ENCODE peak calls at places on chromosomes 7 and 10, in four cellular contexts. One of them, this sample, is unnamed.

GRCh38 chr10:63005246-63005645 is 127.9 kb upstream of the NRBF2 start:
- DNase-seq in lower lobe of right lung: no peak
- DNase-seq in omental fat pad: no peak
- DNase-seq in type B pancreatic cell: no peak
- DNase-seq in this sample: no peak

GRCh38 chr7:147079083-147079482 is 962.5 kb downstream of the CNTNAP2 start:
- DNase-seq in omental fat pad: no peak
- DNase-seq in lower lobe of right lung: no peak
- DNase-seq in type B pancreatic cell: no peak
- DNase-seq in this sample: no peak

GRCh38 chr10:33143160-33143728 is 185.2 kb upstream of the ITGB1 start:
- DNase-seq in type B pancreatic cell: no peak
- DNase-seq in lower lobe of right lung: no peak
- DNase-seq in omental fat pad: no peak
- DNase-seq in this sample: no peak

GRCh38 chr7:106057962-106058901 is 53.9 kb downstream of the SYPL1 start:
- DNase-seq in type B pancreatic cell: no peak
- DNase-seq in omental fat pad: no peak
- DNase-seq in lower lobe of right lung: peak
- DNase-seq in this sample: no peak

GRCh38 chr10:112532053-112532658 is 85.1 kb downstream of the VTI1A start:
- DNase-seq in type B pancreatic cell: no peak
- DNase-seq in lower lobe of right lung: no peak
- DNase-seq in omental fat pad: no peak
- DNase-seq in this sample: no peak

GRCh38 chr7:140673063-140673769 is 471 bp downstream of the ADCK2 start:
- DNase-seq in lower lobe of right lung: peak
- DNase-seq in type B pancreatic cell: no peak
- DNase-seq in omental fat pad: no peak
- DNase-seq in this sample: no peak

GRCh38 chr10:80275756-80276155 is 13.7 kb downstream of the MAT1A start:
- DNase-seq in type B pancreatic cell: no peak
- DNase-seq in lower lobe of right lung: no peak
- DNase-seq in omental fat pad: no peak
- DNase-seq in this sample: no peak

GRCh38 chr10:47401874-47402645 is 18.0 kb upstream of the ZNF488 start:
- DNase-seq in type B pancreatic cell: peak
- DNase-seq in omental fat pad: no peak
- DNase-seq in lower lobe of right lung: no peak
- DNase-seq in this sample: no peak

GRCh38 chr10:60433684-60434083 is 44.0 kb upstream of the ANK3 start:
- DNase-seq in type B pancreatic cell: no peak
- DNase-seq in lower lobe of right lung: no peak
- DNase-seq in omental fat pad: no peak
- DNase-seq in this sample: no peak

GRCh38 chr10:65149878-65150277 is 1628.7 kb downstream of the REEP3 start:
- DNase-seq in lower lobe of right lung: no peak
- DNase-seq in omental fat pad: no peak
- DNase-seq in type B pancreatic cell: no peak
- DNase-seq in this sample: no peak

GRCh38 chr7:79011921-79012320 is 441.5 kb downstream of the MAGI2 start:
- DNase-seq in omental fat pad: no peak
- DNase-seq in lower lobe of right lung: no peak
- DNase-seq in type B pancreatic cell: no peak
- DNase-seq in this sample: no peak

GRCh38 chr10:7157091-7157490 is 253.7 kb downstream of the SFMBT2 start:
- DNase-seq in lower lobe of right lung: no peak
- DNase-seq in type B pancreatic cell: no peak
- DNase-seq in omental fat pad: no peak
- DNase-seq in this sample: no peak

GRCh38 chr10:91077549-91078017 is 142.9 kb upstream of the PCGF5 start:
- DNase-seq in omental fat pad: no peak
- DNase-seq in type B pancreatic cell: no peak
- DNase-seq in lower lobe of right lung: peak
- DNase-seq in this sample: peak

GRCh38 chr7:51316666-51317581 is at the start of gene COBL:
- DNase-seq in omental fat pad: no peak
- DNase-seq in lower lobe of right lung: peak
- DNase-seq in type B pancreatic cell: no peak
- DNase-seq in this sample: peak
- TF ChIP-seq CTCF in omental fat pad: no peak
- TF ChIP-seq CTCF in lower lobe of right lung: no peak
- TF ChIP-seq CTCF in type B pancreatic cell: no peak
- TF ChIP-seq CTCF in this sample: no peak

DNA sequence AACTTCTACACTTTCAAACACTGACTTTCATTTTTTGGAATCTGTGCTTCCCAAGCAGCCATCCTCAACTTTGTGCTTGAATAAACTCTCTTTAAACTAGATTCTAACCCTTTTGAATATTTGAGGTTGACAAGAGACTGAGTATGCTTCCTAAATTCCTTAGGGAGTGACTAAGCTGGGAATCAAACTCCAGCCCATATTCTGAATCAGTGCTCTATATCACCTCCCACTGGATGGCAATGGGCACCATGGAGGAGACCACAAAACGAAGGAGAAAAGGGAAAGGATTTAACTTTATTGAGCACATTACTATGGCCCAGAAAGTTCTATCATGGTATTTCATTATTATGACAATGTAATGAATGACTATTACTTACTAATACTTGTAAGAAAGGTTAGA is 17.2 kb upstream of the SLC26A4 start:
- DNase-seq in type B pancreatic cell: no peak
- DNase-seq in lower lobe of right lung: no peak
- DNase-seq in omental fat pad: no peak
- DNase-seq in this sample: no peak
- TF ChIP-seq CTCF in type B pancreatic cell: no peak
- TF ChIP-seq CTCF in lower lobe of right lung: no peak
- TF ChIP-seq CTCF in omental fat pad: no peak
- TF ChIP-seq CTCF in this sample: no peak

GRCh38 chr7:114217026-114217425 is 197.6 kb upstream of the FOXP2 start:
- DNase-seq in type B pancreatic cell: no peak
- DNase-seq in lower lobe of right lung: no peak
- DNase-seq in omental fat pad: no peak
- DNase-seq in this sample: no peak
- TF ChIP-seq CTCF in type B pancreatic cell: no peak
- TF ChIP-seq CTCF in lower lobe of right lung: no peak
- TF ChIP-seq CTCF in omental fat pad: no peak
- TF ChIP-seq CTCF in this sample: no peak

GRCh38 chr10:49698679-49699078 is 19.2 kb downstream of the C10orf53 start:
- DNase-seq in lower lobe of right lung: no peak
- DNase-seq in omental fat pad: no peak
- DNase-seq in type B pancreatic cell: no peak
- DNase-seq in this sample: no peak

GRCh38 chr10:49700211-49700610 is 20.8 kb downstream of the C10orf53 start:
- DNase-seq in lower lobe of right lung: no peak
- DNase-seq in omental fat pad: no peak
- DNase-seq in type B pancreatic cell: no peak
- DNase-seq in this sample: no peak

GRCh38 chr10:49696311-49696710 is 16.9 kb downstream of the C10orf53 start:
- DNase-seq in type B pancreatic cell: no peak
- DNase-seq in lower lobe of right lung: no peak
- DNase-seq in omental fat pad: no peak
- DNase-seq in this sample: no peak

DNA sequence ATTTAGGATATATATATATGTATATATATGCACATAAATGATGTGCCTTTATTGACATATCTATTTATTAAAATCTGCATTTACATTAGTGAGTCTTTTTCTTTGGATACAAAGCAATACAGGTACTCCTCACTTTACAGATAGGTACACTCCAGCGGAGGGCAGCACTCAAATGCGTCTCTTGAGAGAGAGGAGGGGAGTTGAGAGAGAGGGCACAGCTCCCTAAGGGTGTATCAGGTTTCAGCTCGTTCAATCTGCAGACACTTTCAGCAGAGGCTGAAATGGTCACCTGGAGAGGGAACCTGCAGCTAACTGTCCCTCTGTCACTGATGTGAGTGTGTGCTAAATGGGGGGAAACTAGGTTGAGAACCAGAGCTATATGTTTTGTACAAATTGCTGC is 21.5 kb downstream of the C10orf53 start:
- DNase-seq in omental fat pad: no peak
- DNase-seq in type B pancreatic cell: no peak
- DNase-seq in lower lobe of right lung: no peak
- DNase-seq in this sample: no peak
- TF ChIP-seq CTCF in omental fat pad: no peak
- TF ChIP-seq CTCF in type B pancreatic cell: no peak
- TF ChIP-seq CTCF in lower lobe of right lung: no peak
- TF ChIP-seq CTCF in this sample: no peak

GRCh38 chr10:93072713-93073538 is 767 bp upstream of the CYP26A1 start:
- DNase-seq in omental fat pad: no peak
- DNase-seq in type B pancreatic cell: no peak
- DNase-seq in lower lobe of right lung: no peak
- DNase-seq in this sample: no peak

GRCh38 chr10:93074597-93075368 is 1.1 kb downstream of the CYP26A1 start:
- DNase-seq in type B pancreatic cell: peak
- DNase-seq in omental fat pad: no peak
- DNase-seq in lower lobe of right lung: no peak
- DNase-seq in this sample: no peak

GRCh38 chr10:93072225-93072712 is 1.4 kb upstream of the CYP26A1 start:
- DNase-seq in omental fat pad: no peak
- DNase-seq in type B pancreatic cell: no peak
- DNase-seq in lower lobe of right lung: no peak
- DNase-seq in this sample: no peak

GRCh38 chr10:93074137-93074596 is 474 bp downstream of the CYP26A1 start:
- DNase-seq in lower lobe of right lung: no peak
- DNase-seq in type B pancreatic cell: no peak
- DNase-seq in omental fat pad: no peak
- DNase-seq in this sample: no peak

GRCh38 chr10:93073539-93074136 is at the start of gene CYP26A1:
- DNase-seq in omental fat pad: no peak
- DNase-seq in lower lobe of right lung: no peak
- DNase-seq in type B pancreatic cell: peak
- DNase-seq in this sample: no peak
- TF ChIP-seq CTCF in omental fat pad: no peak
- TF ChIP-seq CTCF in lower lobe of right lung: no peak
- TF ChIP-seq CTCF in type B pancreatic cell: no peak
- TF ChIP-seq CTCF in this sample: no peak

GRCh38 chr10:132963430-132963960 is 21.1 kb upstream of the CFAP46 start:
- DNase-seq in lower lobe of right lung: no peak
- DNase-seq in omental fat pad: no peak
- DNase-seq in type B pancreatic cell: no peak
- DNase-seq in this sample: no peak

GRCh38 chr10:132961420-132961803 is 19.0 kb upstream of the CFAP46 start:
- DNase-seq in omental fat pad: no peak
- DNase-seq in type B pancreatic cell: no peak
- DNase-seq in lower lobe of right lung: no peak
- DNase-seq in this sample: no peak

GRCh38 chr10:132960651-132961419 is 18.5 kb upstream of the CFAP46 start:
- DNase-seq in lower lobe of right lung: no peak
- DNase-seq in type B pancreatic cell: no peak
- DNase-seq in omental fat pad: no peak
- DNase-seq in this sample: peak

GRCh38 chr10:132962623-132963429 is 20.5 kb upstream of the CFAP46 start:
- DNase-seq in lower lobe of right lung: no peak
- DNase-seq in type B pancreatic cell: no peak
- DNase-seq in omental fat pad: no peak
- DNase-seq in this sample: no peak

DNA sequence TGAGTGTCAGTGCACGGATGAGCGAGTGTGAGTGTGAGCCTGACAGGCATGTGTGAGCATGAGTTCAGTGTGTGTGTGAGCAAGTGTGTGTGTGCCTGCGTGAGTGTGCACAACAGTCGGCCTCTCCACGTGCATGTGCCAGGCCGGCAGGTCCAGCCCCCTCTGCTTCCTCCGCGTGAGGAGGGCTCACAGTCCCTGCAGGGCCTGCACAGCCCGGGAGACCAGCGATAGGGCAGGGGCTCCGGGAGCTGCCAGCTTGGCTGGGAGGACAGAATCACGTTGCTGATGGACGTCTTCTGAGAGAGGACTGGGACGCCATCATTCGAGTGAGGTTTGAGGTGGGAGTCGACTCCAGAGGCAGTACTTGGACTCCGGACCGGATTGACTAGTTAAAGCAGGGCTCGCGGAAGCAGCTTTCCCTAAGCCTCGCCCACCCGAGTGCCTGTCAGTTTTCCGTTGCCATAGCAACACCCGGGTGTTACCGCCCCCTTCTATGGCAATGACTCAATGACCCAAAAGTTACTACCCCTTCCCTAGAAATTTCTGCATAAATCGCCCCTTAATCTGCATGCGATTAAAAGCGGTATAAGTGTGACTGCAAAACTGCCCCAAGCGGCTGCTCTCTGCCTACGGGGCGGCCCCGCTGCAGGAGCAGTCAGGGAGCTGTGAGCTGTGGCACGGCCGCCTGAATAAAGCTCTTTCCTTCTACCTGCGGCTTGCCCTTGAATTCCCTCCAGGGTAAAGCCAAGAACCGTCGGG is 19.7 kb upstream of the CFAP46 start:
- DNase-seq in lower lobe of right lung: peak
- DNase-seq in type B pancreatic cell: no peak
- DNase-seq in omental fat pad: peak
- DNase-seq in this sample: peak
- TF ChIP-seq CTCF in lower lobe of right lung: no peak
- TF ChIP-seq CTCF in type B pancreatic cell: peak
- TF ChIP-seq CTCF in omental fat pad: no peak
- TF ChIP-seq CTCF in this sample: no peak

DNA sequence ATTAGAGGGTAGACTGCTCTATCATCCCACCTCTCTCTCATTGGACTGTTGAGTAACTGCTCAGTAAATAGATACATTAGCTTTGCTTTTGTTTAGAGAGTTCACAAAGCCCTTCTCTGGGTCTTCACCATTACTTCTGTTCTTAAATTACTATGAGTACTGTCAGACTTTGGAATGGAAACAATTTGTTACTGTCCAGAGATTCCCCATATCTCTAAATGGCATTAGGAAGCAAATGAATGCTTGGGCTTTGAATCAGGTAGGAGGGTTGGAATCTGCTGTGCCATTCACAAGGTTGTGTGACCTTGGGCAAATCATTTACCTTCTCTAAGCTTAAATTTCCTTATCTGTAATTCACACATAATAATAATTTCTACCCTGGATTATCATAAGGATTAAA is 541.0 kb upstream of the FZD8 start:
- DNase-seq in lower lobe of right lung: no peak
- DNase-seq in omental fat pad: no peak
- DNase-seq in type B pancreatic cell: no peak
- DNase-seq in this sample: no peak
- TF ChIP-seq CTCF in lower lobe of right lung: no peak
- TF ChIP-seq CTCF in omental fat pad: no peak
- TF ChIP-seq CTCF in type B pancreatic cell: no peak
- TF ChIP-seq CTCF in this sample: no peak

This sample was measured in mesothelial cell of epicardium.